ENCODE peak calls at places on chromosomes 12 and 14, in six cellular contexts. F is iris pigment epithelial cell; H is H1; X is H54; Y is activated CD8-positive, alpha-beta T cell treated with anti-CD3 and anti-CD28 coated beads for 36 hours; Q is psoas muscle. U is an unnamed sample.

GRCh38 chr12:132707241-132707640 is 3.4 kb upstream of the PGAM5 start:
- DNase-seq in H (no peak), Q (no peak), F (no peak), X (no peak), Y (no peak), U (no peak)

GRCh38 chr14:61153436-61153835 is 127.7 kb downstream of the TMEM30B start:
- DNase-seq in Q (no peak), H (no peak), Y (no peak), X (no peak), F (peak), U (no peak)

GRCh38 chr14:101242442-101243385 is 318.6 kb upstream of the DIO3 start:
- DNase-seq in H (peak), Q (no peak), F (no peak), Y (no peak), X (no peak), U (no peak)

GRCh38 chr12:71392521-71393145 is 47.0 kb upstream of the LGR5 start:
- DNase-seq in Q (no peak), F (peak), Y (no peak), X (peak), H (no peak), U (peak)

GRCh38 chr12:49059063-49059384 is 1.6 kb downstream of the KMT2D start:
- DNase-seq in H (no peak), Q (no peak), Y (no peak), X (no peak), F (no peak), U (no peak)

GRCh38 chr12:91210144-91210543 is 27.5 kb upstream of the DCN start:
- DNase-seq in Q (no peak), H (no peak), X (no peak), Y (no peak), F (no peak), U (no peak)

GRCh38 chr14:78178971-78179370 is 8.8 kb downstream of the NRXN3 start:
- DNase-seq in Q (no peak), F (no peak), Y (no peak), H (no peak), X (no peak), U (no peak)

GRCh38 chr14:90499908-90500664 is 103.3 kb downstream of the CALM1 start:
- DNase-seq in Q (no peak), Y (no peak), F (no peak), H (no peak), X (no peak), U (no peak)

GRCh38 chr12:53991077-53991460 is 6.1 kb downstream of the HOXC10 start:
- DNase-seq in F (no peak), Y (no peak), H (no peak), X (no peak), Q (no peak), U (no peak)

GRCh38 chr12:121724930-121725329 is 12.4 kb downstream of the TMEM120B start:
- DNase-seq in Y (no peak), X (no peak), F (peak), H (no peak), Q (no peak), U (no peak)

GRCh38 chr12:21751517-21751916 is 23.0 kb downstream of the KCNJ8 start:
- DNase-seq in F (peak), H (no peak), Q (no peak), Y (no peak), X (no peak), U (no peak)

GRCh38 chr14:103871596-103872480 is 24.5 kb upstream of the PPP1R13B start:
- DNase-seq in Q (peak), Y (peak), F (no peak), H (peak), X (no peak), U (no peak)

GRCh38 chr14:71918955-71919354 is 13.3 kb upstream of the RGS6 start:
- DNase-seq in Q (no peak), Y (no peak), X (no peak), F (peak), H (peak), U (no peak)

GRCh38 chr14:29953501-29953900 is 25.9 kb upstream of the PRKD1 start:
- DNase-seq in H (no peak), Q (no peak), F (no peak), Y (no peak), X (no peak), U (no peak)

GRCh38 chr12:127984386-127985055 is 282.4 kb upstream of the TMEM132C start:
- DNase-seq in Y (no peak), X (no peak), Q (no peak), F (peak), H (no peak), U (no peak)

GRCh38 chr14:79920180-79920579 is 291.1 kb downstream of the DIO2 start:
- DNase-seq in H (no peak), Q (no peak), Y (no peak), X (no peak), F (no peak), U (no peak)

GRCh38 chr12:22164101-22164500 is 118.1 kb downstream of the CMAS start:
- DNase-seq in X (no peak), Q (no peak), Y (peak), F (no peak), H (no peak), U (no peak)

GRCh38 chr12:100706029-100706428 is 88.5 kb upstream of the ANO4 start:
- DNase-seq in H (no peak), F (peak), Q (no peak), X (no peak), Y (no peak), U (no peak)

GRCh38 chr12:52010152-52010622 is 3.4 kb downstream of the TAMALIN start:
- DNase-seq in X (no peak), Q (peak), F (peak), Y (no peak), H (peak), U (no peak)

GRCh38 chr12:3342051-3342450 is 149.0 kb upstream of the PRMT8 start:
- DNase-seq in F (peak), Q (no peak), H (no peak), Y (peak), X (no peak), U (no peak)

GRCh38 chr12:80936353-80936641 is 1.4 kb downstream of the LIN7A start:
- DNase-seq in Q (no peak), X (no peak), H (no peak), F (no peak), Y (no peak), U (no peak)

GRCh38 chr12:5138845-5139244 is 95.2 kb downstream of the KCNA5 start:
- DNase-seq in Q (no peak), Y (no peak), X (no peak), H (no peak), F (no peak), U (no peak)

GRCh38 chr12:76649091-76649490 is 89.5 kb upstream of the OSBPL8 start:
- DNase-seq in F (no peak), Y (no peak), H (no peak), X (no peak), Q (no peak), U (no peak)

GRCh38 chr14:39555749-39556148 is 123.5 kb upstream of the FBXO33 start:
- DNase-seq in Q (no peak), F (no peak), Y (no peak), X (no peak), H (no peak), U (no peak)

GRCh38 chr12:51871126-51871525 is 16.8 kb upstream of the ANKRD33 start:
- DNase-seq in Q (peak), X (no peak), F (no peak), Y (no peak), H (no peak), U (no peak)

GRCh38 chr12:106771425-106771824 is 3.1 kb upstream of the RIC8B start:
- DNase-seq in Y (no peak), F (no peak), H (no peak), X (no peak), Q (no peak), U (no peak)

GRCh38 chr14:32593290-32593942 is 264.3 kb downstream of the AKAP6 start:
- DNase-seq in H (no peak), F (peak), Q (no peak), Y (no peak), X (peak), U (no peak)

GRCh38 chr12:54431911-54432814 is 13.1 kb upstream of the ITGA5 start:
- DNase-seq in Q (peak), F (no peak), X (no peak), Y (peak), H (no peak), U (no peak)

GRCh38 chr14:94269156-94269555 is 23.9 kb downstream of the SERPINA10 start:
- DNase-seq in F (no peak), Y (no peak), Q (no peak), X (no peak), H (no peak), U (no peak)

GRCh38 chr12:122980192-122981035 is at the start of gene ARL6IP4:
- DNase-seq in Q (peak), F (peak), Y (peak), X (peak), H (peak), U (no peak)

U was measured in iPS DF 6.9.